ENCODE peak calls at places on chromosomes 4 and X, in nine cellular contexts. I is BJ; R is germinal center; P is LHCN-M2; Z is stimulated activated CD4-positive, alpha-beta T cell treated with anti-CD3 and anti-CD28 coated beads, TNF-alpha, amount 100 ng/mL, for 48 hours; W is effector memory CD8-positive, alpha-beta T cell; U is EL; F is heart right ventricle; N is HFFc6. C is an unnamed sample.

GRCh38 chr4:162535121-162535520 is 371.3 kb upstream of the FSTL5 start:
- DNase-seq in I (no peak), R (no peak), P (no peak), Z (no peak), W (no peak), U (no peak), F (no peak), N (no peak), C (no peak)

GRCh38 chr4:75940692-75941253 is at the start of gene NAAA:
- DNase-seq in I (no peak), R (peak), P (peak), Z (peak), W (peak), U (peak), F (peak), N (peak), C (peak)

GRCh38 chr4:176758731-176759130 is 34.0 kb downstream of the VEGFC start:
- DNase-seq in I (no peak), R (no peak), P (peak), Z (no peak), W (no peak), U (peak), F (no peak), N (no peak), C (no peak)

GRCh38 chr4:8050555-8051206 is 107.9 kb downstream of the ABLIM2 start:
- DNase-seq in I (no peak), R (no peak), P (no peak), Z (no peak), W (no peak), U (no peak), F (peak), N (no peak), C (no peak)

GRCh38 chr4:6957148-6957520 is 47.5 kb downstream of the TBC1D14 start:
- DNase-seq in I (no peak), R (no peak), P (no peak), Z (no peak), W (no peak), U (no peak), F (no peak), N (no peak), C (no peak)

GRCh38 chr4:54539500-54540029 is 118.2 kb upstream of the KIT start:
- DNase-seq in I (no peak), R (no peak), P (peak), Z (no peak), W (no peak), U (peak), F (peak), N (peak), C (no peak)

GRCh38 chr4:94995684-94996394 is 238.1 kb downstream of the BMPR1B start:
- DNase-seq in I (no peak), R (no peak), P (peak), Z (no peak), W (no peak), U (no peak), F (no peak), N (no peak), C (no peak)

GRCh38 chrX:136147320-136147901 is at the start of gene FHL1:
- DNase-seq in I (no peak), R (peak), P (no peak), Z (no peak), W (peak), U (peak), F (peak), N (no peak), C (peak)

GRCh38 chr4:151198748-151199147 is 78.2 kb upstream of the PRSS48 start:
- DNase-seq in I (no peak), R (no peak), P (peak), Z (no peak), W (no peak), U (no peak), F (no peak), N (no peak), C (no peak)

GRCh38 chr4:102139932-102140331 is 205.3 kb downstream of the SLC39A8 start:
- DNase-seq in I (no peak), R (no peak), P (no peak), Z (no peak), W (no peak), U (no peak), F (no peak), N (no peak), C (no peak)

GRCh38 chr4:128358903-128359260 is 71.3 kb upstream of the PGRMC2 start:
- DNase-seq in I (no peak), R (no peak), P (no peak), Z (no peak), W (no peak), U (no peak), F (no peak), N (no peak), C (no peak)

GRCh38 chr4:143441678-143442077 is 71.8 kb upstream of the SMARCA5 start:
- DNase-seq in I (no peak), R (no peak), P (no peak), Z (no peak), W (no peak), U (no peak), F (no peak), N (no peak), C (no peak)

GRCh38 chr4:186979966-186980745 is 256.5 kb upstream of the FAT1 start:
- DNase-seq in I (no peak), R (no peak), P (peak), Z (no peak), W (no peak), U (no peak), F (no peak), N (no peak), C (no peak)

GRCh38 chr4:26861434-26862186 is 969 bp downstream of the STIM2 start:
- DNase-seq in I (no peak), R (peak), P (peak), Z (peak), W (peak), U (peak), F (peak), N (peak), C (peak)

GRCh38 chr4:39710098-39710896 is 12.4 kb downstream of the UBE2K start:
- DNase-seq in I (no peak), R (no peak), P (no peak), Z (no peak), W (no peak), U (no peak), F (no peak), N (no peak), C (no peak)

GRCh38 chr4:185562531-185562930 is 27.2 kb upstream of the PDLIM3 start:
- DNase-seq in I (no peak), R (no peak), P (no peak), Z (no peak), W (no peak), U (no peak), F (no peak), N (no peak), C (no peak)

GRCh38 chrX:123835661-123836371 is 24.0 kb upstream of the XIAP start:
- DNase-seq in I (no peak), R (no peak), P (peak), Z (no peak), W (no peak), U (peak), F (no peak), N (peak), C (no peak)

GRCh38 chrX:46791927-46792825 is 33.3 kb upstream of the SLC9A7 start:
- DNase-seq in I (peak), R (no peak), P (peak), Z (no peak), W (no peak), U (peak), F (no peak), N (peak), C (no peak)

GRCh38 chr4:151933122-151933827 is 172.5 kb upstream of the GATB start:
- DNase-seq in I (no peak), R (no peak), P (no peak), Z (no peak), W (no peak), U (no peak), F (peak), N (no peak), C (no peak)

GRCh38 chrX:48700951-48701653 is 4.6 kb downstream of the SUV39H1 start:
- DNase-seq in I (no peak), R (no peak), P (no peak), Z (no peak), W (no peak), U (no peak), F (no peak), N (no peak), C (no peak)

GRCh38 chr4:8318509-8318908 is 49.0 kb downstream of the HTRA3 start:
- DNase-seq in I (no peak), R (no peak), P (no peak), Z (no peak), W (no peak), U (no peak), F (no peak), N (no peak), C (no peak)

GRCh38 chr4:44257461-44257860 is 191.1 kb downstream of the KCTD8 start:
- DNase-seq in I (no peak), R (no peak), P (no peak), Z (no peak), W (no peak), U (no peak), F (no peak), N (no peak), C (no peak)

GRCh38 chr4:145861331-145862318 is 77.0 kb downstream of the ZNF827 start:
- DNase-seq in I (no peak), R (no peak), P (no peak), Z (no peak), W (no peak), U (no peak), F (no peak), N (no peak), C (no peak)

GRCh38 chrX:13330446-13330845 is 10.6 kb upstream of the ATXN3L start:
- DNase-seq in I (no peak), R (no peak), P (no peak), Z (no peak), W (no peak), U (no peak), F (no peak), N (no peak), C (no peak)

GRCh38 chrX:15170927-15171326 is 99.0 kb downstream of the ASB9 start:
- DNase-seq in I (no peak), R (no peak), P (no peak), Z (no peak), W (no peak), U (peak), F (no peak), N (no peak), C (no peak)

GRCh38 chr4:155952546-155952945 is 1.1 kb downstream of the CTSO start:
- DNase-seq in I (no peak), R (no peak), P (peak), Z (no peak), W (no peak), U (peak), F (no peak), N (peak), C (no peak)

GRCh38 chr4:137545461-137545861 is 13.2 kb upstream of the PCDH18 start:
- DNase-seq in I (peak), R (no peak), P (peak), Z (no peak), W (no peak), U (peak), F (no peak), N (peak), C (no peak)

GRCh38 chr4:185880571-185880970 is 68.6 kb upstream of the SORBS2 start:
- DNase-seq in I (no peak), R (no peak), P (no peak), Z (no peak), W (no peak), U (no peak), F (no peak), N (no peak), C (no peak)

GRCh38 chr4:187504974-187505797 is 490.4 kb upstream of the ZFP42 start:
- DNase-seq in I (no peak), R (no peak), P (no peak), Z (no peak), W (no peak), U (no peak), F (no peak), N (no peak), C (no peak)

GRCh38 chr4:89212666-89213381 is 94.8 kb downstream of the GPRIN3 start:
- DNase-seq in I (no peak), R (no peak), P (no peak), Z (no peak), W (no peak), U (no peak), F (no peak), N (peak), C (no peak)

GRCh38 chrX:68999931-69000330 is 165.3 kb downstream of the PJA1 start:
- DNase-seq in I (no peak), R (no peak), P (no peak), Z (no peak), W (no peak), U (no peak), F (no peak), N (no peak), C (no peak)

GRCh38 chr4:10589308-10589707 is 95.3 kb downstream of the CLNK start:
- DNase-seq in I (no peak), R (no peak), P (no peak), Z (no peak), W (no peak), U (no peak), F (no peak), N (no peak), C (no peak)

C was measured in CD8-positive, alpha-beta memory T cell.